ENCODE peak calls at places on chromosomes 12 and 14, in five cellular contexts. P, U, C, V and K are unnamed samples.

GRCh38 chr12:81161680-81162079 is 83.8 kb downstream of the ACSS3 start:
- DNase-seq in P (no peak), U (no peak), C (no peak), V (no peak), K (no peak)

GRCh38 chr12:103333676-103334075 is 162.1 kb downstream of the C12orf42 start:
- DNase-seq in P (no peak), U (no peak), C (no peak), V (no peak), K (no peak)

GRCh38 chr12:106840217-106840616 is 65.7 kb downstream of the RIC8B start:
- DNase-seq in P (peak; percentile 22), U (peak; percentile 7), C (peak; percentile 19), V (peak; percentile 34), K (no peak)

GRCh38 chr12:78085562-78086182 is 255.0 kb downstream of the NAV3 start:
- DNase-seq in P (no peak), U (no peak), C (no peak), V (peak; percentile 90), K (no peak)

GRCh38 chr12:102513739-102514138 is 33.4 kb upstream of the IGF1 start:
- DNase-seq in P (no peak), U (no peak), C (no peak), V (peak; percentile 19), K (no peak)

GRCh38 chr12:110583137-110584059 is at the start of gene PPTC7:
- DNase-seq in P (peak; percentile 96), U (peak; percentile 95), C (peak; percentile 90), V (peak; percentile 99), K (peak; percentile 90)

GRCh38 chr12:42426733-42427132 is 100.8 kb downstream of the PPHLN1 start:
- DNase-seq in P (no peak), U (no peak), C (peak; percentile 36), V (peak; percentile 51), K (no peak)

GRCh38 chr12:50574621-50575348 is 70.0 kb downstream of the DIP2B start:
- DNase-seq in P (no peak), U (no peak), C (no peak), V (peak; percentile 66), K (no peak)

GRCh38 chr14:96631030-96631429 is 128.8 kb downstream of the PAPOLA start:
- DNase-seq in P (no peak), U (no peak), C (no peak), V (no peak), K (no peak)

GRCh38 chr12:24920141-24920540 is 28.8 kb downstream of the BCAT1 start:
- DNase-seq in P (no peak), U (no peak), C (no peak), V (no peak), K (no peak)

GRCh38 chr12:48261773-48262172 is 58.7 kb upstream of the OR10AD1 start:
- DNase-seq in P (no peak), U (no peak), C (no peak), V (no peak), K (no peak)

GRCh38 chr12:1591029-1591428 is 3.4 kb downstream of the FBXL14 start:
- DNase-seq in P (no peak), U (no peak), C (peak; percentile 26), V (peak; percentile 68), K (peak; percentile 49)

GRCh38 chr12:63967358-63967757 is 122.9 kb downstream of the SRGAP1 start:
- DNase-seq in P (no peak), U (no peak), C (no peak), V (peak; percentile 66), K (no peak)

GRCh38 chr14:23308721-23309445 is 2.2 kb downstream of the BCL2L2 start:
- DNase-seq in P (no peak), U (no peak), C (no peak), V (no peak), K (no peak)

GRCh38 chr12:53073881-53074280 is 5.3 kb downstream of the SPRYD3 start:
- DNase-seq in P (no peak), U (no peak), C (no peak), V (no peak), K (no peak)

GRCh38 chr12:74449872-74450271 is 87.8 kb upstream of the ATXN7L3B start:
- DNase-seq in P (no peak), U (no peak), C (no peak), V (no peak), K (no peak)

GRCh38 chr14:59028476-59029202 is 159.8 kb upstream of the DAAM1 start:
- DNase-seq in P (peak; percentile 28), U (peak; percentile 69), C (peak; percentile 56), V (peak; percentile 95), K (peak; percentile 25)

GRCh38 chr12:109678732-109679131 is 34.9 kb upstream of the FAM222A start:
- DNase-seq in P (no peak), U (peak; percentile 34), C (no peak), V (no peak), K (no peak)

GRCh38 chr12:126436041-126436440 is 1370.8 kb downstream of the AACS start:
- DNase-seq in P (no peak), U (no peak), C (no peak), V (no peak), K (no peak)

GRCh38 chr12:16325426-16325825 is 22.0 kb upstream of the MGST1 start:
- DNase-seq in P (no peak), U (no peak), C (peak; percentile 31), V (peak; percentile 9), K (no peak)

GRCh38 chr14:26867171-26867757 is 269.4 kb upstream of the NOVA1 start:
- DNase-seq in P (peak; percentile 31), U (no peak), C (no peak), V (peak; percentile 68), K (no peak)

GRCh38 chr12:46515829-46516228 is 143.3 kb upstream of the SLC38A2 start:
- DNase-seq in P (no peak), U (no peak), C (no peak), V (no peak), K (no peak)

GRCh38 chr12:74537126-74537706 is 419 bp upstream of the ATXN7L3B start:
- DNase-seq in P (no peak), U (peak; percentile 50), C (no peak), V (peak; percentile 78), K (peak; percentile 40)

DNA sequence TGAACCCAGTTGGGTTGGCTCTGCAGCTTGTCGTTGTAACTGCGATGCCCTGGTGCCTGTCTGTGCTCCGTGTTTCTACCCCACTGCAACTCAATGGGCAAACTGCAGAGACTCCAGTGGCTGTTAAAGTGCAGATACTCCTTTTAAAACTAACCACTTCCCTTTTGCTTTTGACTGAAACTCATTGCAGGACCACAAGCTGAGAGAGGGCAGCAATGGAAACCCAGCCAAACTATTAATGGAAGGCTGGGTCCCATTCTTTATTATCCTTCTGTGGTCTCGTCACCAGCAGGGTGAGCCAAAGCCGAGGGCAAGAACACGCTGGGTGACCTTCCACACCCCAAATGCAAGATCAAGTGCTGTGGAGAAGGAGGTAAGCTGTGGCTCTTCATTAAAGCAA is 910.4 kb downstream of the VRK1 start:
- DNase-seq in P (no peak), U (no peak), C (no peak), V (no peak), K (peak; percentile 19)
- H3K4me3 ChIP-seq in P (no peak overlapping the region), U (no peak overlapping the region), C (no peak overlapping the region), V (no peak overlapping the region), K (peak overlapping the region; percentile 7)

DNA sequence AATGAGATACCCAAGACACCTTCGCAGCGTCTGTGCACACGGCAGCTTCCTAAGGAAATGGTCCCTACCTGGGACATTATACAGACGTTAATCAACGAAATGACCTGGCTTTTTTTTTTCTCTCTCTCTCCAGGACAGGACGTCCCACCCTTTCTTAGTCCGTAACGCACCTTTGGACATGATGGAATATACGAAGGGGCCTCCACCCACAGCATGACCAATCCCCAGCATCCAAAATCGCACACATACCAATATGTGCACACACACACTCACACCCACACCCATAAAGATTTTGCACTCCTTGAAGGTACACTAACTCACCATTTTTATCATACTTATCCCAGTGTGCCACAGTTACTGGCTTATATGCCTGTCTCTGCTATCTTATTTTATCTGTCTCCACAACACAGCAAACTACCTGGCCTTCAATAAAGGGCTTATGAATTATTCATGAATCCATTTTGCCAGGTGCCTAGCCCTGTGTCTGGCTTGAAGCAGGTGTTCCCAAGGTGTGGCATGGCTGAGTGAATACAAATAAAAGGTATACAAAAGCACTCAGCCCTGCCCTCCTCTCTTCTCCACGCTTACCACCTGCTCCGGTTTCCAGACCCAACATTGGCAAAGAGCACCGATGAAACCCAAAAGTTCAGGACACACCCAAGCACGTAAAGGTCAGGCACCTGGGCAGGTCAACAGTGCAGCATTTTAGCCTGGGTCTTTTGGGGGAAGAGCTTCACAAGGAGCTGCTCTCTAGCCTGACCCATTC is 2.2 kb downstream of the SCNN1A start:
- DNase-seq in P (no peak), U (no peak), C (peak; percentile 46), V (no peak), K (no peak)
- H3K4me1 ChIP-seq in P (peaks cover 18% of the 10 kb centered on the region), U (peaks cover 16% of the 10 kb centered on the region), C (peaks cover 64% of the 10 kb centered on the region), V (peaks cover 37% of the 10 kb centered on the region), K (no peaks in the 10 kb centered on the region)

GRCh38 chr12:57622293-57623245 is 10.4 kb downstream of the B4GALNT1 start:
- DNase-seq in P (no peak), U (no peak), C (no peak), V (no peak), K (no peak)

GRCh38 chr12:57620245-57620935 is 9.2 kb downstream of the ARHGEF25 start:
- DNase-seq in P (no peak), U (no peak), C (no peak), V (no peak), K (no peak)

GRCh38 chr12:57620936-57621496 is 9.8 kb downstream of the ARHGEF25 start:
- DNase-seq in P (no peak), U (peak; percentile 59), C (no peak), V (peak; percentile 44), K (peak; percentile 32)

GRCh38 chr12:57623385-57623784 is 9.6 kb downstream of the B4GALNT1 start:
- DNase-seq in P (no peak), U (no peak), C (no peak), V (no peak), K (no peak)

DNA sequence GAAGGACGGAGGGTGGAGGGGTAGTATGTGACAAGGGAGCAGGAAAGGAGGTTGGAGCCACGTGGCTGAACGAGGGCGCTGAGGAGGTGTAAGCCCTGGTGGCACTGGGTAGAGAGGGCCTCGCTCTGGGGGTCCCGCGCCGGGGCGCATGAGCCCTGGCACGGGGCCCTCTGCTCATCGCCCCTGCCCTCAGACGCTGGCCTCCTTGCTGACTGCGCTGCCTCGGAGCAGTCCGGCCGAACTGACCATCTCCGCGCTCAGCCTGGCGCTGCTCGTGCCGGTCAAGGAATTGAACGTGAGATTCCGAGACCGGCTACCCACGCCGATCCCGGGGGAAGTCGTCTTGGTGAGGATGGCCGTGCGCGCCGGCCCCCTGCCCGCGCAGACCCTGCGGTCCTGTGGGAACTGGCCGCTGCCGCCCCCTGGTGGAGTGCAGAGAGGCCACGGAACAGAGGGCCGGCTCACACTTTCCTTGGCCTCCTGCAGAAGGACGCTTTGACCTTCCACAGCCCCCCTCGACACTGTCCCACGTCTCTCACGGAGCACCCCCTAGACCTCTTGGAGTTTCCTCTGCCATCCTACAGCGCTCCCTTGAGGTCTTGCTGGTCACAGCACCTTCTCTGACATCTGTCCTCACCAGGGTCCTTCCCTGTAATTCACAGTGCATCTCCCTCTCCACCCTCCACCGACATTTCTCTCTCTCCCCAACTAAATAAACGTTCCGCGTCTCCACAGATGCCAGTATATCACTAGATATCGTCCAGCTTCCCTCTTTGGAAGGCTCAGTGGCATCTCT is 10.5 kb downstream of the ARHGEF25 start:
- DNase-seq in P (peak; percentile 48), U (peak; percentile 96), C (peak; percentile 37), V (peak; percentile 61), K (no peak)
- H3K27me3 ChIP-seq in P (no peaks in the 10 kb centered on the region), U (no peaks in the 10 kb centered on the region), C (peaks cover 74% of the 10 kb centered on the region), V (peaks cover 14% of the 10 kb centered on the region), K (peaks cover 17% of the 10 kb centered on the region)

DNA sequence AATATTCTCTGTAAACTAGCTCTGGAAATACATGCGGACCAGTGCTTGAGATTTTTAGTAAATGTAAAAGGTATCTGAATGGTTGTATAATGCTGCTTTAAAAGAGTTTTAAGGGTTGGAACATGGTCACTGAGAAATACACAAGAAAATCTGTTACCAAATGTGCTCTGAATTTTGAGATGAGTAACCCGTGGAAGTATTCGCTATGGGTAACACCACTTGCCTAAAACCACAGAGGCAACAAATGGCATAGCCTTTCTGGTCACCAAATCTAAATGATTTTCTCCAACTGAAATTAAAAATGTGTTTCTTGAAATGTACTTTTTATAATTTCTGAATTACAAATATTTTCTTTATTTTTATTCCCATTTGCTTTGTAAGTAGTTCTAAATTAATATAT is 745.7 kb downstream of the DIO2 start:
- DNase-seq in P (no peak), U (no peak), C (no peak), V (no peak), K (no peak)
- H3K4me3 ChIP-seq in P (no peak overlapping the region), U (no peak overlapping the region), C (no peak overlapping the region), V (no peak overlapping the region), K (no peak overlapping the region)